ENCODE peak calls at places on chromosome 5, in ten cellular contexts. One of them, this sample, is unnamed.

GRCh38 chr5:372556-372910 is 51.0 kb downstream of the AHRR start:
- DNase-seq in neural progenitor cell: no peak
- DNase-seq in fibroblast of the aortic adventitia: no peak
- DNase-seq in lung: no peak
- DNase-seq in OCI-LY7: no peak
- DNase-seq in progenitor cell of endocrine pancreas: peak; percentile 8
- DNase-seq in GM10248: no peak
- DNase-seq in colonic mucosa: peak; percentile 13
- DNase-seq in kidney: peak; percentile 55
- DNase-seq in HCT116: no peak
- DNase-seq in this sample: peak; percentile 83

GRCh38 chr5:169696621-169697517 is 59.8 kb downstream of the DOCK2 start:
- DNase-seq in neural progenitor cell: no peak
- DNase-seq in fibroblast of the aortic adventitia: peak; percentile 64
- DNase-seq in colonic mucosa: no peak
- DNase-seq in progenitor cell of endocrine pancreas: no peak
- DNase-seq in OCI-LY7: no peak
- DNase-seq in HCT116: no peak
- DNase-seq in kidney: no peak
- DNase-seq in GM10248: no peak
- DNase-seq in lung: no peak
- DNase-seq in this sample: no peak

GRCh38 chr5:127028822-127029457 is 1.4 kb downstream of the MARCHF3 start:
- DNase-seq in kidney: no peak
- DNase-seq in OCI-LY7: peak; percentile 43
- DNase-seq in colonic mucosa: peak; percentile 73
- DNase-seq in fibroblast of the aortic adventitia: peak; percentile 34
- DNase-seq in HCT116: no peak
- DNase-seq in GM10248: no peak
- DNase-seq in progenitor cell of endocrine pancreas: no peak
- DNase-seq in lung: no peak
- DNase-seq in neural progenitor cell: no peak
- DNase-seq in this sample: no peak

GRCh38 chr5:177338251-177339106 is 13.0 kb downstream of the LMAN2 start:
- DNase-seq in HCT116: no peak
- DNase-seq in neural progenitor cell: no peak
- DNase-seq in kidney: peak; percentile 59
- DNase-seq in progenitor cell of endocrine pancreas: no peak
- DNase-seq in colonic mucosa: no peak
- DNase-seq in lung: no peak
- DNase-seq in GM10248: no peak
- DNase-seq in fibroblast of the aortic adventitia: no peak
- DNase-seq in OCI-LY7: no peak
- DNase-seq in this sample: no peak

GRCh38 chr5:9519537-9519936 is 26.3 kb downstream of the SEMA5A start:
- DNase-seq in neural progenitor cell: no peak
- DNase-seq in colonic mucosa: no peak
- DNase-seq in lung: no peak
- DNase-seq in fibroblast of the aortic adventitia: peak; percentile 93
- DNase-seq in GM10248: no peak
- DNase-seq in progenitor cell of endocrine pancreas: no peak
- DNase-seq in HCT116: no peak
- DNase-seq in kidney: peak; percentile 77
- DNase-seq in OCI-LY7: no peak
- DNase-seq in this sample: no peak

GRCh38 chr5:151068571-151069197 is 12.2 kb downstream of the TNIP1 start:
- DNase-seq in fibroblast of the aortic adventitia: no peak
- DNase-seq in progenitor cell of endocrine pancreas: no peak
- DNase-seq in HCT116: no peak
- DNase-seq in GM10248: peak; percentile 45
- DNase-seq in colonic mucosa: no peak
- DNase-seq in kidney: no peak
- DNase-seq in neural progenitor cell: no peak
- DNase-seq in lung: no peak
- DNase-seq in OCI-LY7: no peak
- DNase-seq in this sample: no peak

GRCh38 chr5:43290726-43291125 is 22.5 kb downstream of the HMGCS1 start:
- DNase-seq in OCI-LY7: no peak
- DNase-seq in neural progenitor cell: no peak
- DNase-seq in GM10248: no peak
- DNase-seq in progenitor cell of endocrine pancreas: no peak
- DNase-seq in HCT116: no peak
- DNase-seq in colonic mucosa: no peak
- DNase-seq in lung: no peak
- DNase-seq in kidney: no peak
- DNase-seq in fibroblast of the aortic adventitia: no peak
- DNase-seq in this sample: no peak

GRCh38 chr5:171984748-171985419 is 21.6 kb downstream of the FBXW11 start:
- DNase-seq in lung: no peak
- DNase-seq in neural progenitor cell: no peak
- DNase-seq in GM10248: no peak
- DNase-seq in HCT116: no peak
- DNase-seq in progenitor cell of endocrine pancreas: no peak
- DNase-seq in colonic mucosa: no peak
- DNase-seq in fibroblast of the aortic adventitia: peak; percentile 67
- DNase-seq in OCI-LY7: no peak
- DNase-seq in kidney: no peak
- DNase-seq in this sample: no peak

DNA sequence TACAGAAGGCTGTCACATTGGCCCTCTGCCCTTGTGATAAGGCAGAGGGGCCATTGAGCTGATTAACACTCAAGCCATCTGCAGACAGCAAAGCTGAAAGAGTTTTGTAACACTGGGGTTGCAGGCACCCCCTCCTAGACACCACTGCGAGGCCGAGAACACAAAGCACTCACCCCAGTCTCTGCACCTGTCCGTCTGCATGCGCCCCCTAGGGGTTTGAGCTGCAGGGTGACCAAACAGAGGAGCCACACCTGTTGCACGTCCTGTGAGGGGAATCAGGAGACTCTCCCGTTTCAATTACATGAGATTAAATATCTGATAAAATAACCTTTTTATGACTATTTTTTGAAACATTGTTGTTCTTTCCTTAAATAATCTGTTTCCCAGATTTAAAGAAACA is 1180.4 kb downstream of the CDH9 start:
- DNase-seq in lung: no peak
- DNase-seq in neural progenitor cell: peak; percentile 52
- DNase-seq in HCT116: no peak
- DNase-seq in kidney: no peak
- DNase-seq in fibroblast of the aortic adventitia: no peak
- DNase-seq in GM10248: no peak
- DNase-seq in OCI-LY7: no peak
- DNase-seq in progenitor cell of endocrine pancreas: no peak
- DNase-seq in colonic mucosa: no peak
- DNase-seq in this sample: no peak
- TF ChIP-seq CTCF in lung: no peak
- TF ChIP-seq CTCF in neural progenitor cell: peak; percentile 68
- TF ChIP-seq CTCF in HCT116: no peak
- TF ChIP-seq CTCF in kidney: no peak
- TF ChIP-seq CTCF in fibroblast of the aortic adventitia: no peak
- TF ChIP-seq CTCF in GM10248: peak; percentile 8
- TF ChIP-seq CTCF in OCI-LY7: peak; percentile 41
- TF ChIP-seq CTCF in progenitor cell of endocrine pancreas: peak; percentile 47
- TF ChIP-seq CTCF in colonic mucosa: no peak
- TF ChIP-seq CTCF in this sample: no peak

GRCh38 chr5:142920888-142921612 is 150.9 kb downstream of the ARHGAP26 start:
- DNase-seq in fibroblast of the aortic adventitia: no peak
- DNase-seq in kidney: no peak
- DNase-seq in colonic mucosa: no peak
- DNase-seq in GM10248: no peak
- DNase-seq in OCI-LY7: no peak
- DNase-seq in neural progenitor cell: no peak
- DNase-seq in HCT116: no peak
- DNase-seq in lung: no peak
- DNase-seq in progenitor cell of endocrine pancreas: no peak
- DNase-seq in this sample: no peak

GRCh38 chr5:142918959-142919635 is 148.9 kb downstream of the ARHGAP26 start:
- DNase-seq in colonic mucosa: no peak
- DNase-seq in HCT116: no peak
- DNase-seq in progenitor cell of endocrine pancreas: no peak
- DNase-seq in fibroblast of the aortic adventitia: no peak
- DNase-seq in neural progenitor cell: no peak
- DNase-seq in kidney: no peak
- DNase-seq in lung: no peak
- DNase-seq in OCI-LY7: no peak
- DNase-seq in GM10248: no peak
- DNase-seq in this sample: no peak

GRCh38 chr5:142925795-142926194 is 155.6 kb downstream of the ARHGAP26 start:
- DNase-seq in OCI-LY7: no peak
- DNase-seq in colonic mucosa: no peak
- DNase-seq in lung: no peak
- DNase-seq in fibroblast of the aortic adventitia: peak; percentile 95
- DNase-seq in neural progenitor cell: no peak
- DNase-seq in GM10248: no peak
- DNase-seq in kidney: no peak
- DNase-seq in progenitor cell of endocrine pancreas: no peak
- DNase-seq in HCT116: no peak
- DNase-seq in this sample: no peak

GRCh38 chr5:142924135-142924883 is 154.1 kb downstream of the ARHGAP26 start:
- DNase-seq in neural progenitor cell: no peak
- DNase-seq in OCI-LY7: peak; percentile 5
- DNase-seq in colonic mucosa: no peak
- DNase-seq in GM10248: peak; percentile 35
- DNase-seq in lung: no peak
- DNase-seq in kidney: no peak
- DNase-seq in progenitor cell of endocrine pancreas: no peak
- DNase-seq in HCT116: no peak
- DNase-seq in fibroblast of the aortic adventitia: peak; percentile 39
- DNase-seq in this sample: no peak

GRCh38 chr5:142922223-142922952 is 152.2 kb downstream of the ARHGAP26 start:
- DNase-seq in neural progenitor cell: peak; percentile 50
- DNase-seq in OCI-LY7: peak; percentile 64
- DNase-seq in HCT116: no peak
- DNase-seq in lung: no peak
- DNase-seq in GM10248: peak; percentile 49
- DNase-seq in progenitor cell of endocrine pancreas: no peak
- DNase-seq in fibroblast of the aortic adventitia: peak; percentile 76
- DNase-seq in colonic mucosa: no peak
- DNase-seq in kidney: no peak
- DNase-seq in this sample: no peak
- TF ChIP-seq CTCF in neural progenitor cell: peak; percentile 60
- TF ChIP-seq CTCF in OCI-LY7: peak; percentile 81
- TF ChIP-seq CTCF in HCT116: peak; percentile 56
- TF ChIP-seq CTCF in lung: peak; percentile 38
- TF ChIP-seq CTCF in GM10248: peak; percentile 44
- TF ChIP-seq CTCF in progenitor cell of endocrine pancreas: peak; percentile 58
- TF ChIP-seq CTCF in fibroblast of the aortic adventitia: peak; percentile 36
- TF ChIP-seq CTCF in colonic mucosa: peak; percentile 19
- TF ChIP-seq CTCF in kidney: peak; percentile 27
- TF ChIP-seq CTCF in this sample: peak; percentile 61

GRCh38 chr5:175447571-175447970 is 3.6 kb upstream of the DRD1 start:
- DNase-seq in neural progenitor cell: peak; percentile 32
- DNase-seq in progenitor cell of endocrine pancreas: no peak
- DNase-seq in GM10248: no peak
- DNase-seq in kidney: no peak
- DNase-seq in HCT116: no peak
- DNase-seq in OCI-LY7: no peak
- DNase-seq in lung: no peak
- DNase-seq in colonic mucosa: no peak
- DNase-seq in fibroblast of the aortic adventitia: no peak
- DNase-seq in this sample: no peak

GRCh38 chr5:175444905-175445456 is 999 bp upstream of the DRD1 start:
- DNase-seq in colonic mucosa: no peak
- DNase-seq in lung: no peak
- DNase-seq in GM10248: no peak
- DNase-seq in fibroblast of the aortic adventitia: no peak
- DNase-seq in HCT116: no peak
- DNase-seq in kidney: no peak
- DNase-seq in OCI-LY7: no peak
- DNase-seq in neural progenitor cell: no peak
- DNase-seq in progenitor cell of endocrine pancreas: no peak
- DNase-seq in this sample: no peak

GRCh38 chr5:175448276-175448675 is 4.3 kb upstream of the DRD1 start:
- DNase-seq in neural progenitor cell: peak; percentile 58
- DNase-seq in HCT116: no peak
- DNase-seq in GM10248: no peak
- DNase-seq in colonic mucosa: no peak
- DNase-seq in lung: no peak
- DNase-seq in OCI-LY7: no peak
- DNase-seq in progenitor cell of endocrine pancreas: no peak
- DNase-seq in fibroblast of the aortic adventitia: no peak
- DNase-seq in kidney: no peak
- DNase-seq in this sample: no peak

GRCh38 chr5:175443514-175444059 is 395 bp downstream of the DRD1 start:
- DNase-seq in neural progenitor cell: peak; percentile 46
- DNase-seq in GM10248: no peak
- DNase-seq in OCI-LY7: no peak
- DNase-seq in kidney: peak; percentile 58
- DNase-seq in colonic mucosa: no peak
- DNase-seq in HCT116: no peak
- DNase-seq in progenitor cell of endocrine pancreas: no peak
- DNase-seq in fibroblast of the aortic adventitia: peak; percentile 8
- DNase-seq in lung: no peak
- DNase-seq in this sample: no peak

DNA sequence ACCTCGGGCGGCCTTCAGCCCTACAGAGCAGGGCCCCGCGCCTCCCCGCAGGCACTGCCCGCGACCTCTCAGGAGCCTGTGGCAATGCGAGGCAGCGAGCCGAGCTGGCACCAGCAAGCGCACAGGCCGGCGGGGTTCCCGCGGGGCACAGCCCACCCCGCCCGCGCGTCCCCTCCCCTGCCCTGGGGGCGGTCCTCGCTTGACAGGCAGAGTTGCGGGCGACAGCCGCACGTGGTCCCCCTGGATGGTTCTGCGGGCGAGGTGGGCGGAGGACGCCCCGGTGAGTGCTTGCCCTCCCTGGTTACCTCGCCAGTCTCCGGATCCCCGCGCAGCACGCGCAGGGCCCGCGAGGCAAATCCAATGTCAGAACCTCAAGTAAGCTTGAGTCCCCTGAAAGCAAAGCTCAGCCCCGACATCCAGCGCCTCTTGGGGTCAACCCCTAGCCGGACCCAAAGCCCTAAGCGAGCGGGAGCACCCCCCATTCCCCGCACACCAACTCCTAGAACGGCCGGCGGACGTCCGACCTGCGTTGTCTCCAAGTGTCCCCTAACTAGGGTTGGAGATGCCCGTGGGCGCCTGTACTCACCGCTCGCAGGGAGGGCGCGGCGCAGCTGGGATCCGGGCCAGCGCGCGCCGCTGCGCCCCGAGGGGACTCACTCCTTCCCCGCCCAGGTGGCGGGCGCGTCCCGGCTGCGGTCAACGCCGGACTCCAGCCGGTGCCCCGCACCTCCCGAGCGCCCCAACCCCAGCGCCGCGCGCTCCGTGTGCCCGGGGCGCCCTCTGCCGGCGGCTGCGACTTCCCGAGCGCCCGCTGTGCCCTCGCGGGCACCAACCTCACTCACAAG is at the start of gene DRD1:
- DNase-seq in progenitor cell of endocrine pancreas: peak; percentile 64
- DNase-seq in OCI-LY7: peak; percentile 17
- DNase-seq in colonic mucosa: peak; percentile 42
- DNase-seq in kidney: peak; percentile 76
- DNase-seq in neural progenitor cell: peak; percentile 85
- DNase-seq in GM10248: peak; percentile 73
- DNase-seq in lung: no peak
- DNase-seq in fibroblast of the aortic adventitia: peak; percentile 23
- DNase-seq in HCT116: no peak
- DNase-seq in this sample: no peak
- TF ChIP-seq CTCF in progenitor cell of endocrine pancreas: peak; percentile 97
- TF ChIP-seq CTCF in OCI-LY7: peak; percentile 77
- TF ChIP-seq CTCF in colonic mucosa: peak; percentile 73
- TF ChIP-seq CTCF in kidney: peak; percentile 64
- TF ChIP-seq CTCF in neural progenitor cell: peak; percentile 89
- TF ChIP-seq CTCF in GM10248: peak; percentile 63
- TF ChIP-seq CTCF in lung: peak; percentile 39
- TF ChIP-seq CTCF in fibroblast of the aortic adventitia: peak; percentile 45
- TF ChIP-seq CTCF in HCT116: peak; percentile 66
- TF ChIP-seq CTCF in this sample: peak; percentile 69

DNA sequence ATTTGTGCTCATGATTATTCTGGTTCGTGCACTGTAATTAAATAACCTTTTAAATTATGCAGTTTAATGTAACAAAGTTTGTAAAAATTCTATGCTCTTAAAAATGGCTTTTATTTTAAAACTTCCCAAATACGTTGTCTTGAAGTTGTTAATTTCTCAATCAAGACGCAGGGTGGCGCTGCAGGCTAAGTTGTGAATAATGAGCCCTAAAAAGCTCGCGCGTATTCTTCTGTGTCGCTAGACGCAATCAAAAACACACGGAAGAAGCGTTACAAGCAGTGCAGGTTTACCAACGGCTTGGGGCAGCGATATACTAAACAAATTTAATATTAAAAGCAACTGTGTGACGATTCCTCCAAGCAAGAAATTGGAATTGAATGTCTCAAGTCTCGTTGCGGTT is at the start of gene PCDHB4:
- DNase-seq in colonic mucosa: no peak
- DNase-seq in HCT116: no peak
- DNase-seq in OCI-LY7: no peak
- DNase-seq in GM10248: no peak
- DNase-seq in neural progenitor cell: peak; percentile 25
- DNase-seq in lung: no peak
- DNase-seq in kidney: no peak
- DNase-seq in progenitor cell of endocrine pancreas: no peak
- DNase-seq in fibroblast of the aortic adventitia: no peak
- DNase-seq in this sample: no peak
- TF ChIP-seq CTCF in colonic mucosa: no peak
- TF ChIP-seq CTCF in HCT116: no peak
- TF ChIP-seq CTCF in OCI-LY7: no peak
- TF ChIP-seq CTCF in GM10248: no peak
- TF ChIP-seq CTCF in neural progenitor cell: peak; percentile 44
- TF ChIP-seq CTCF in lung: no peak
- TF ChIP-seq CTCF in kidney: peak; percentile 23
- TF ChIP-seq CTCF in progenitor cell of endocrine pancreas: no peak
- TF ChIP-seq CTCF in fibroblast of the aortic adventitia: no peak
- TF ChIP-seq CTCF in this sample: no peak

This sample was measured in osteocyte.